ENCODE peak calls at places on chromosomes 7 and 10, in four cellular contexts. R is fibroblast of lung, L is heart right ventricle, H is AG04450. Z is an unnamed sample.

GRCh38 chr7:80974396-80975358 is 55.8 kb upstream of the SEMA3C start:
- DNase-seq in R (no peak), L (no peak), H (no peak), Z (no peak)

GRCh38 chr10:69955897-69956832 is 96.5 kb upstream of the MACROH2A2 start:
- DNase-seq in R (no peak), L (no peak), H (no peak), Z (no peak)

GRCh38 chr10:11444531-11445228 is 166.8 kb downstream of the USP6NL start:
- DNase-seq in R (no peak), L (no peak), H (no peak), Z (peak)

GRCh38 chr10:3861785-3862184 is 76.8 kb upstream of the KLF6 start:
- DNase-seq in R (no peak), L (no peak), H (no peak), Z (no peak)

GRCh38 chr10:5670662-5671375 is 4.4 kb upstream of the ASB13 start:
- DNase-seq in R (no peak), L (no peak), H (no peak), Z (no peak)

GRCh38 chr10:14603539-14604102 is 171.1 kb downstream of the FAM107B start:
- DNase-seq in R (no peak), L (no peak), H (no peak), Z (peak)

GRCh38 chr10:119680668-119681070 is 29.5 kb downstream of the BAG3 start:
- DNase-seq in R (peak), L (no peak), H (no peak), Z (no peak)

GRCh38 chr10:99560277-99561126 is 27.8 kb downstream of the NKX2-3 start:
- DNase-seq in R (peak), L (peak), H (no peak), Z (no peak)

GRCh38 chr7:131753620-131754222 is 197.3 kb upstream of the PODXL start:
- DNase-seq in R (no peak), L (no peak), H (no peak), Z (no peak)

GRCh38 chr7:2231992-2232765 is 566 bp downstream of the MAD1L1 start:
- DNase-seq in R (no peak), L (no peak), H (no peak), Z (no peak)

GRCh38 chr10:73873163-73873842 is 1.1 kb downstream of the CAMK2G start:
- DNase-seq in R (no peak), L (no peak), H (no peak), Z (no peak)

GRCh38 chr7:39184387-39184786 is 206.7 kb downstream of the POU6F2 start:
- DNase-seq in R (no peak), L (no peak), H (no peak), Z (no peak)

GRCh38 chr7:124692420-124692819 is 73.2 kb downstream of the GPR37 start:
- DNase-seq in R (peak), L (no peak), H (no peak), Z (no peak)

GRCh38 chr7:99325597-99326407 is at the start of gene ARPC1A:
- DNase-seq in R (peak), L (peak), H (peak), Z (peak)
- TF ChIP-seq CTCF in R (no peak), L (peak), H (peak), Z (no peak)

GRCh38 chr10:129768437-129769355 is 195.4 kb downstream of the EBF3 start:
- DNase-seq in R (no peak), L (no peak), H (no peak), Z (no peak)
- TF ChIP-seq CTCF in R (no peak), L (no peak), H (no peak), Z (no peak)

GRCh38 chr7:140726304-140726703 is 29.8 kb downstream of the NDUFB2 start:
- DNase-seq in R (peak), L (no peak), H (no peak), Z (no peak)
- TF ChIP-seq CTCF in R (peak), L (peak), H (peak), Z (no peak)

GRCh38 chr7:130294314-130294713 is 1.4 kb downstream of the CPA4 start:
- DNase-seq in R (peak), L (no peak), H (peak), Z (no peak)

GRCh38 chr7:130298079-130298478 is 5.1 kb downstream of the CPA4 start:
- DNase-seq in R (no peak), L (no peak), H (no peak), Z (no peak)

GRCh38 chr7:130297628-130298027 is 4.7 kb downstream of the CPA4 start:
- DNase-seq in R (no peak), L (no peak), H (no peak), Z (no peak)

GRCh38 chr7:130298927-130299326 is 6.0 kb downstream of the CPA4 start:
- DNase-seq in R (no peak), L (no peak), H (no peak), Z (no peak)

DNA sequence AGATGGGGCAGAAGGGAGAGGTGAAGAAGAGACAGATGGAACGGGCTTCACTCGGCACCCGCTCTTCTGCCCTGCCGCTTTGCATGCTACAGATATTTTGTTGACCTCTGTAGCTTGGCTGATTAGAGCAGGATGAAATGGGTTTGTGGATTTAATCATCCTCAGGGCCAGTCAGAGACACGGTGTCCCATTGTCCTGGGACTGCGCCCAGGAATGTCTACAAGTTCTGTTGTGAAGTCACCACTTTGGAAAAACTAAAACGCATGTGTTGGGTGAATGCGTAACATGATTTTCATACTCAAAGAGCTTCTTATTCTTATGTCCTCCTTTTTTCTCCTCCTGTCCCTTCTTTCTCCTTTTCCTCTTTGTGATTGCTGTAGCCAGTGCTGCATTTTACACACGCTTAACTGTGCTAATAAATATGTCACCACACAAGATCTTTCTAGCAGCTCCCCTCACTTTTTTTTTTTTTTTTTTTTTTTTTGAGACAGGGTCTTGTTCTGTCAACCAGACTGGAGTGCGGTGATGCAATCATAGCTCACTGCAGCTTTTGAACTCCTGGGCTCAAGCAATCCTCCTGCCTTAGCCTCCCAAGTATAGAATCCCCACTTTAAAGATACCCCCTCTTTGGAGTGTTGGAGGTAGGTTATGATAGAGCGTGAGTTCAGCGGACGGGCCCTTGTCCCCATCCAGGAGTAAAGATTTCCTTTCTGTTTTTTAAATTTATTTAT is 3.4 kb downstream of the CPA4 start:
- DNase-seq in R (no peak), L (no peak), H (no peak), Z (no peak)
- TF ChIP-seq CTCF in R (no peak), L (no peak), H (no peak), Z (no peak)

GRCh38 chr10:33291053-33291592 is 43.3 kb downstream of the NRP1 start:
- DNase-seq in R (peak), L (no peak), H (peak), Z (no peak)
- TF ChIP-seq CTCF in R (no peak), L (no peak), H (no peak), Z (no peak)

GRCh38 chr10:132297521-132297920 is 10.2 kb downstream of the STK32C start:
- DNase-seq in R (no peak), L (no peak), H (no peak), Z (no peak)
- TF ChIP-seq CTCF in R (no peak), L (no peak), H (no peak), Z (no peak)

DNA sequence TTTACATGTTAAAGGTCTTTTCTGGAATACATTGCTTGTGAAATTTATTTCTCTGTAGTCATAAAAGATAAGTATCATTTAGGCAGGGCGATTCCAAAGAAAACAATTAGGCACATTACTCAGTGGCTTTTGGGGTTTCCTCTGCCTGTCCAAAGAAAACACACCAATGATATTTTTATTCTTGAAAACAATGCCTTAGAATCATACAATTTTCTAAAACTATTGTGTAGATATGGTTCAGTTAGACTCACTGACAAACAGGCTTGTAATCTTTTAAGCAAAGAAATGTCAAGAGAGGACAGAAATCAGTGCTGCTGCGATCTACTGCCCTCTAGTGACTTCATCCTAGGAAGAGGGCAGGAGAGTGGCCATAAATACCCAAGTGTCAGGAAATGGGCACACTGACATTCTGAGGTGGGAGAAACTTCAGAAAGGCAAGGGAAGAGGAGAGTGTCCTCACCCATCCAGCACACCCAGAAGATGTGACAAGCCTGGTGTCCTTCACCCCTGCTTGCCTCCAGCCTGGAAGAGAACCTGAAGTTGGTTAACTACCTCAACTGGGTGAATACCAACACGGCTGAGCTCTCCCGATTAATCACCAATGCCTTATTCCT is 120.5 kb downstream of the GALNT11 start:
- DNase-seq in R (peak), L (no peak), H (peak), Z (no peak)
- TF ChIP-seq CTCF in R (peak), L (peak), H (peak), Z (no peak)